ENCODE peak calls at places on chromosomes 4 and X, in ten cellular contexts. One of them, this sample, is unnamed.

GRCh38 chr4:152805818-152806217 is 26.1 kb downstream of the ARFIP1 start:
- DNase-seq in CD8-positive, alpha-beta memory T cell: no peak
- DNase-seq in endothelial cell of umbilical vein: no peak
- DNase-seq in CD8-positive, alpha-beta T cell: no peak
- DNase-seq in CD4-positive, alpha-beta memory T cell: no peak
- DNase-seq in prostate gland: no peak
- DNase-seq in CD4-positive, alpha-beta T cell: no peak
- DNase-seq in transverse colon: no peak
- DNase-seq in tibial nerve: no peak
- DNase-seq in spleen: no peak
- DNase-seq in this sample: no peak

GRCh38 chrX:63747331-63747730 is 37.7 kb downstream of the ARHGEF9 start:
- DNase-seq in CD8-positive, alpha-beta memory T cell: no peak
- DNase-seq in endothelial cell of umbilical vein: peak; percentile 90
- DNase-seq in CD8-positive, alpha-beta T cell: no peak
- DNase-seq in CD4-positive, alpha-beta memory T cell: no peak
- DNase-seq in prostate gland: no peak
- DNase-seq in CD4-positive, alpha-beta T cell: no peak
- DNase-seq in transverse colon: no peak
- DNase-seq in tibial nerve: no peak
- DNase-seq in spleen: no peak
- DNase-seq in this sample: no peak

GRCh38 chr4:113255628-113256027 is 206.2 kb downstream of the ANK2 start:
- DNase-seq in CD8-positive, alpha-beta memory T cell: no peak
- DNase-seq in endothelial cell of umbilical vein: no peak
- DNase-seq in CD8-positive, alpha-beta T cell: no peak
- DNase-seq in CD4-positive, alpha-beta memory T cell: no peak
- DNase-seq in prostate gland: no peak
- DNase-seq in CD4-positive, alpha-beta T cell: no peak
- DNase-seq in transverse colon: no peak
- DNase-seq in tibial nerve: no peak
- DNase-seq in spleen: no peak
- DNase-seq in this sample: no peak

GRCh38 chr4:98658287-98659105 is at the start of gene TSPAN5:
- DNase-seq in CD8-positive, alpha-beta memory T cell: peak; percentile 83
- DNase-seq in endothelial cell of umbilical vein: peak; percentile 82
- DNase-seq in CD8-positive, alpha-beta T cell: peak; percentile 81
- DNase-seq in CD4-positive, alpha-beta memory T cell: peak; percentile 82
- DNase-seq in prostate gland: peak; percentile 70
- DNase-seq in CD4-positive, alpha-beta T cell: peak; percentile 72
- DNase-seq in transverse colon: peak; percentile 82
- DNase-seq in tibial nerve: peak; percentile 41
- DNase-seq in spleen: peak; percentile 96
- DNase-seq in this sample: peak; percentile 60

GRCh38 chr4:75107703-75108612 is 175.0 kb downstream of the PARM1 start:
- DNase-seq in CD8-positive, alpha-beta memory T cell: no peak
- DNase-seq in endothelial cell of umbilical vein: no peak
- DNase-seq in CD8-positive, alpha-beta T cell: no peak
- DNase-seq in CD4-positive, alpha-beta memory T cell: no peak
- DNase-seq in prostate gland: no peak
- DNase-seq in CD4-positive, alpha-beta T cell: no peak
- DNase-seq in transverse colon: no peak
- DNase-seq in tibial nerve: no peak
- DNase-seq in spleen: no peak
- DNase-seq in this sample: no peak

GRCh38 chrX:68921937-68922456 is 93.2 kb downstream of the EFNB1 start:
- DNase-seq in CD8-positive, alpha-beta memory T cell: no peak
- DNase-seq in endothelial cell of umbilical vein: no peak
- DNase-seq in CD8-positive, alpha-beta T cell: no peak
- DNase-seq in CD4-positive, alpha-beta memory T cell: no peak
- DNase-seq in prostate gland: no peak
- DNase-seq in CD4-positive, alpha-beta T cell: no peak
- DNase-seq in transverse colon: no peak
- DNase-seq in tibial nerve: no peak
- DNase-seq in spleen: no peak
- DNase-seq in this sample: no peak

GRCh38 chr4:80926446-80926845 is 104.1 kb upstream of the BMP3 start:
- DNase-seq in CD8-positive, alpha-beta memory T cell: no peak
- DNase-seq in endothelial cell of umbilical vein: no peak
- DNase-seq in CD8-positive, alpha-beta T cell: no peak
- DNase-seq in CD4-positive, alpha-beta memory T cell: no peak
- DNase-seq in prostate gland: no peak
- DNase-seq in CD4-positive, alpha-beta T cell: no peak
- DNase-seq in transverse colon: no peak
- DNase-seq in tibial nerve: no peak
- DNase-seq in spleen: no peak
- DNase-seq in this sample: no peak

GRCh38 chrX:115892056-115892708 is 278.4 kb upstream of the AGTR2 start:
- DNase-seq in CD8-positive, alpha-beta memory T cell: no peak
- DNase-seq in endothelial cell of umbilical vein: no peak
- DNase-seq in CD8-positive, alpha-beta T cell: no peak
- DNase-seq in CD4-positive, alpha-beta memory T cell: no peak
- DNase-seq in prostate gland: no peak
- DNase-seq in CD4-positive, alpha-beta T cell: no peak
- DNase-seq in transverse colon: peak; percentile 55
- DNase-seq in tibial nerve: no peak
- DNase-seq in spleen: no peak
- DNase-seq in this sample: no peak

GRCh38 chrX:6660567-6661252 is 125.8 kb upstream of the VCX3A start:
- DNase-seq in CD8-positive, alpha-beta memory T cell: no peak
- DNase-seq in endothelial cell of umbilical vein: no peak
- DNase-seq in CD8-positive, alpha-beta T cell: no peak
- DNase-seq in CD4-positive, alpha-beta memory T cell: no peak
- DNase-seq in prostate gland: no peak
- DNase-seq in CD4-positive, alpha-beta T cell: no peak
- DNase-seq in transverse colon: no peak
- DNase-seq in tibial nerve: no peak
- DNase-seq in spleen: no peak
- DNase-seq in this sample: no peak

GRCh38 chr4:145843148-145843547 is 95.5 kb downstream of the ZNF827 start:
- DNase-seq in CD8-positive, alpha-beta memory T cell: no peak
- DNase-seq in endothelial cell of umbilical vein: peak; percentile 79
- DNase-seq in CD8-positive, alpha-beta T cell: no peak
- DNase-seq in CD4-positive, alpha-beta memory T cell: no peak
- DNase-seq in prostate gland: no peak
- DNase-seq in CD4-positive, alpha-beta T cell: no peak
- DNase-seq in transverse colon: no peak
- DNase-seq in tibial nerve: no peak
- DNase-seq in spleen: no peak
- DNase-seq in this sample: no peak

GRCh38 chr4:105845559-105845958 is 49.7 kb upstream of the NPNT start:
- DNase-seq in CD8-positive, alpha-beta memory T cell: no peak
- DNase-seq in endothelial cell of umbilical vein: no peak
- DNase-seq in CD8-positive, alpha-beta T cell: no peak
- DNase-seq in CD4-positive, alpha-beta memory T cell: no peak
- DNase-seq in prostate gland: no peak
- DNase-seq in CD4-positive, alpha-beta T cell: no peak
- DNase-seq in transverse colon: no peak
- DNase-seq in tibial nerve: no peak
- DNase-seq in spleen: no peak
- DNase-seq in this sample: no peak

GRCh38 chr4:25144870-25145481 is 15.3 kb downstream of the SEPSECS start:
- DNase-seq in CD8-positive, alpha-beta memory T cell: no peak
- DNase-seq in endothelial cell of umbilical vein: peak; percentile 61
- DNase-seq in CD8-positive, alpha-beta T cell: no peak
- DNase-seq in CD4-positive, alpha-beta memory T cell: no peak
- DNase-seq in prostate gland: no peak
- DNase-seq in CD4-positive, alpha-beta T cell: no peak
- DNase-seq in transverse colon: no peak
- DNase-seq in tibial nerve: no peak
- DNase-seq in spleen: no peak
- DNase-seq in this sample: no peak

GRCh38 chr4:150746156-150746555 is 164.2 kb downstream of the MAB21L2 start:
- DNase-seq in CD8-positive, alpha-beta memory T cell: no peak
- DNase-seq in endothelial cell of umbilical vein: peak; percentile 68
- DNase-seq in CD8-positive, alpha-beta T cell: no peak
- DNase-seq in CD4-positive, alpha-beta memory T cell: no peak
- DNase-seq in prostate gland: no peak
- DNase-seq in CD4-positive, alpha-beta T cell: no peak
- DNase-seq in transverse colon: no peak
- DNase-seq in tibial nerve: no peak
- DNase-seq in spleen: no peak
- DNase-seq in this sample: no peak

GRCh38 chrX:70089575-70090297 is 27.5 kb downstream of the OTUD6A start:
- DNase-seq in CD8-positive, alpha-beta memory T cell: no peak
- DNase-seq in endothelial cell of umbilical vein: peak; percentile 41
- DNase-seq in CD8-positive, alpha-beta T cell: no peak
- DNase-seq in CD4-positive, alpha-beta memory T cell: no peak
- DNase-seq in prostate gland: no peak
- DNase-seq in CD4-positive, alpha-beta T cell: no peak
- DNase-seq in transverse colon: no peak
- DNase-seq in tibial nerve: no peak
- DNase-seq in spleen: no peak
- DNase-seq in this sample: no peak

GRCh38 chr4:65482410-65482809 is 187.9 kb downstream of the EPHA5 start:
- DNase-seq in CD8-positive, alpha-beta memory T cell: no peak
- DNase-seq in endothelial cell of umbilical vein: peak; percentile 89
- DNase-seq in CD8-positive, alpha-beta T cell: no peak
- DNase-seq in CD4-positive, alpha-beta memory T cell: no peak
- DNase-seq in prostate gland: no peak
- DNase-seq in CD4-positive, alpha-beta T cell: no peak
- DNase-seq in transverse colon: no peak
- DNase-seq in tibial nerve: no peak
- DNase-seq in spleen: no peak
- DNase-seq in this sample: no peak

GRCh38 chr4:31692407-31692940 is 972.3 kb downstream of the PCDH7 start:
- DNase-seq in CD8-positive, alpha-beta memory T cell: no peak
- DNase-seq in endothelial cell of umbilical vein: peak; percentile 33
- DNase-seq in CD8-positive, alpha-beta T cell: no peak
- DNase-seq in CD4-positive, alpha-beta memory T cell: no peak
- DNase-seq in prostate gland: no peak
- DNase-seq in CD4-positive, alpha-beta T cell: no peak
- DNase-seq in transverse colon: no peak
- DNase-seq in tibial nerve: no peak
- DNase-seq in spleen: no peak
- DNase-seq in this sample: no peak

GRCh38 chrX:11759461-11760311 is 1.6 kb downstream of the MSL3 start:
- DNase-seq in CD8-positive, alpha-beta memory T cell: peak; percentile 84
- DNase-seq in endothelial cell of umbilical vein: peak; percentile 89
- DNase-seq in CD8-positive, alpha-beta T cell: peak; percentile 73
- DNase-seq in CD4-positive, alpha-beta memory T cell: peak; percentile 83
- DNase-seq in prostate gland: peak; percentile 86
- DNase-seq in CD4-positive, alpha-beta T cell: peak; percentile 46
- DNase-seq in transverse colon: peak; percentile 84
- DNase-seq in tibial nerve: peak; percentile 75
- DNase-seq in spleen: no peak
- DNase-seq in this sample: peak; percentile 82

GRCh38 chrX:11787564-11787963 is 29.5 kb downstream of the MSL3 start:
- DNase-seq in CD8-positive, alpha-beta memory T cell: peak; percentile 76
- DNase-seq in endothelial cell of umbilical vein: peak; percentile 49
- DNase-seq in CD8-positive, alpha-beta T cell: peak; percentile 66
- DNase-seq in CD4-positive, alpha-beta memory T cell: peak; percentile 54
- DNase-seq in prostate gland: peak; percentile 39
- DNase-seq in CD4-positive, alpha-beta T cell: peak; percentile 60
- DNase-seq in transverse colon: peak; percentile 50
- DNase-seq in tibial nerve: peak; percentile 76
- DNase-seq in spleen: peak; percentile 83
- DNase-seq in this sample: peak; percentile 37

GRCh38 chr4:1208970-1209704 is 36.8 kb upstream of the SPON2 start:
- DNase-seq in CD8-positive, alpha-beta memory T cell: peak; percentile 42
- DNase-seq in endothelial cell of umbilical vein: peak; percentile 26
- DNase-seq in CD8-positive, alpha-beta T cell: no peak
- DNase-seq in CD4-positive, alpha-beta memory T cell: no peak
- DNase-seq in prostate gland: peak; percentile 41
- DNase-seq in CD4-positive, alpha-beta T cell: no peak
- DNase-seq in transverse colon: peak; percentile 18
- DNase-seq in tibial nerve: no peak
- DNase-seq in spleen: peak; percentile 70
- DNase-seq in this sample: no peak

GRCh38 chr4:19309365-19309764 is 942.3 kb upstream of the SLIT2 start:
- DNase-seq in CD8-positive, alpha-beta memory T cell: no peak
- DNase-seq in endothelial cell of umbilical vein: peak; percentile 55
- DNase-seq in CD8-positive, alpha-beta T cell: no peak
- DNase-seq in CD4-positive, alpha-beta memory T cell: no peak
- DNase-seq in prostate gland: no peak
- DNase-seq in CD4-positive, alpha-beta T cell: no peak
- DNase-seq in transverse colon: no peak
- DNase-seq in tibial nerve: no peak
- DNase-seq in spleen: no peak
- DNase-seq in this sample: no peak

GRCh38 chr4:110075891-110076290 is 122.5 kb downstream of the ELOVL6 start:
- DNase-seq in CD8-positive, alpha-beta memory T cell: no peak
- DNase-seq in endothelial cell of umbilical vein: no peak
- DNase-seq in CD8-positive, alpha-beta T cell: no peak
- DNase-seq in CD4-positive, alpha-beta memory T cell: no peak
- DNase-seq in prostate gland: no peak
- DNase-seq in CD4-positive, alpha-beta T cell: no peak
- DNase-seq in transverse colon: no peak
- DNase-seq in tibial nerve: no peak
- DNase-seq in spleen: no peak
- DNase-seq in this sample: no peak

GRCh38 chr4:128600996-128601857 is 208.3 kb upstream of the JADE1 start:
- DNase-seq in CD8-positive, alpha-beta memory T cell: no peak
- DNase-seq in endothelial cell of umbilical vein: peak; percentile 97
- DNase-seq in CD8-positive, alpha-beta T cell: no peak
- DNase-seq in CD4-positive, alpha-beta memory T cell: no peak
- DNase-seq in prostate gland: peak; percentile 90
- DNase-seq in CD4-positive, alpha-beta T cell: no peak
- DNase-seq in transverse colon: peak; percentile 65
- DNase-seq in tibial nerve: peak; percentile 71
- DNase-seq in spleen: no peak
- DNase-seq in this sample: no peak
- H3K27ac ChIP-seq in CD8-positive, alpha-beta memory T cell: peak overlapping the region; percentile 38
- H3K27ac ChIP-seq in endothelial cell of umbilical vein: peak overlapping the region; percentile 60
- H3K27ac ChIP-seq in CD8-positive, alpha-beta T cell: no peak overlapping the region
- H3K27ac ChIP-seq in CD4-positive, alpha-beta memory T cell: no peak overlapping the region
- H3K27ac ChIP-seq in prostate gland: peak overlapping the region; percentile 70
- H3K27ac ChIP-seq in CD4-positive, alpha-beta T cell: no peak overlapping the region
- H3K27ac ChIP-seq in transverse colon: peak overlapping the region; percentile 22
- H3K27ac ChIP-seq in tibial nerve: peak overlapping the region; percentile 27
- H3K27ac ChIP-seq in spleen: no peak overlapping the region
- H3K27ac ChIP-seq in this sample: peak overlapping the region; percentile 60

GRCh38 chr4:7824218-7824617 is 115.4 kb downstream of the AFAP1 start:
- DNase-seq in CD8-positive, alpha-beta memory T cell: no peak
- DNase-seq in endothelial cell of umbilical vein: no peak
- DNase-seq in CD8-positive, alpha-beta T cell: no peak
- DNase-seq in CD4-positive, alpha-beta memory T cell: no peak
- DNase-seq in prostate gland: no peak
- DNase-seq in CD4-positive, alpha-beta T cell: no peak
- DNase-seq in transverse colon: no peak
- DNase-seq in tibial nerve: no peak
- DNase-seq in spleen: no peak
- DNase-seq in this sample: no peak
- H3K27ac ChIP-seq in CD8-positive, alpha-beta memory T cell: no peak overlapping the region
- H3K27ac ChIP-seq in endothelial cell of umbilical vein: peak overlapping the region; percentile 81
- H3K27ac ChIP-seq in CD8-positive, alpha-beta T cell: no peak overlapping the region
- H3K27ac ChIP-seq in CD4-positive, alpha-beta memory T cell: no peak overlapping the region
- H3K27ac ChIP-seq in prostate gland: no peak overlapping the region
- H3K27ac ChIP-seq in CD4-positive, alpha-beta T cell: no peak overlapping the region
- H3K27ac ChIP-seq in transverse colon: peak overlapping the region; percentile 87
- H3K27ac ChIP-seq in tibial nerve: peak overlapping the region; percentile 68
- H3K27ac ChIP-seq in spleen: peak overlapping the region; percentile 2
- H3K27ac ChIP-seq in this sample: no peak overlapping the region

GRCh38 chr4:127809173-127809800 is 27.2 kb downstream of the HSPA4L start:
- DNase-seq in CD8-positive, alpha-beta memory T cell: no peak
- DNase-seq in endothelial cell of umbilical vein: peak; percentile 21
- DNase-seq in CD8-positive, alpha-beta T cell: no peak
- DNase-seq in CD4-positive, alpha-beta memory T cell: no peak
- DNase-seq in prostate gland: no peak
- DNase-seq in CD4-positive, alpha-beta T cell: no peak
- DNase-seq in transverse colon: no peak
- DNase-seq in tibial nerve: no peak
- DNase-seq in spleen: no peak
- DNase-seq in this sample: no peak
- H3K27ac ChIP-seq in CD8-positive, alpha-beta memory T cell: no peak overlapping the region
- H3K27ac ChIP-seq in endothelial cell of umbilical vein: no peak overlapping the region
- H3K27ac ChIP-seq in CD8-positive, alpha-beta T cell: no peak overlapping the region
- H3K27ac ChIP-seq in CD4-positive, alpha-beta memory T cell: no peak overlapping the region
- H3K27ac ChIP-seq in prostate gland: no peak overlapping the region
- H3K27ac ChIP-seq in CD4-positive, alpha-beta T cell: no peak overlapping the region
- H3K27ac ChIP-seq in transverse colon: no peak overlapping the region
- H3K27ac ChIP-seq in tibial nerve: no peak overlapping the region
- H3K27ac ChIP-seq in spleen: no peak overlapping the region
- H3K27ac ChIP-seq in this sample: no peak overlapping the region

GRCh38 chr4:107894138-107894603 is 37.2 kb upstream of the CYP2U1 start:
- DNase-seq in CD8-positive, alpha-beta memory T cell: no peak
- DNase-seq in endothelial cell of umbilical vein: no peak
- DNase-seq in CD8-positive, alpha-beta T cell: no peak
- DNase-seq in CD4-positive, alpha-beta memory T cell: no peak
- DNase-seq in prostate gland: no peak
- DNase-seq in CD4-positive, alpha-beta T cell: no peak
- DNase-seq in transverse colon: no peak
- DNase-seq in tibial nerve: no peak
- DNase-seq in spleen: no peak
- DNase-seq in this sample: no peak
- H3K27ac ChIP-seq in CD8-positive, alpha-beta memory T cell: no peak overlapping the region
- H3K27ac ChIP-seq in endothelial cell of umbilical vein: no peak overlapping the region
- H3K27ac ChIP-seq in CD8-positive, alpha-beta T cell: no peak overlapping the region
- H3K27ac ChIP-seq in CD4-positive, alpha-beta memory T cell: no peak overlapping the region
- H3K27ac ChIP-seq in prostate gland: no peak overlapping the region
- H3K27ac ChIP-seq in CD4-positive, alpha-beta T cell: no peak overlapping the region
- H3K27ac ChIP-seq in transverse colon: peak overlapping the region; percentile 24
- H3K27ac ChIP-seq in tibial nerve: no peak overlapping the region
- H3K27ac ChIP-seq in spleen: no peak overlapping the region
- H3K27ac ChIP-seq in this sample: no peak overlapping the region

This sample was measured in substantia nigra.